ENCODE peak calls at places on chromosomes 13 and 19, in four cellular contexts. M, P, B and H are unnamed samples.
A peak's percentile ranks its signal among the peaks of the same experiment; 100 is the strongest.

GRCh38 chr13:108495686-108496363 is 133.6 kb upstream of the MYO16 start:
- DNase-seq in P (peak; percentile 6), M (no peak), B (no peak), H (no peak)

GRCh38 chr19:19280561-19280960 is 7.5 kb upstream of the TM6SF2 start:
- DNase-seq in B (no peak), M (no peak), P (no peak), H (no peak)

GRCh38 chr13:43664700-43665191 is 122.0 kb downstream of the ENOX1 start:
- DNase-seq in B (no peak), P (no peak), M (no peak), H (peak; percentile 60)

GRCh38 chr19:48393559-48394330 is at the start of gene GRIN2D:
- DNase-seq in M (no peak), B (peak; percentile 27), P (peak; percentile 18), H (no peak)

GRCh38 chr19:38519988-38520387 is 86.5 kb downstream of the RYR1 start:
- DNase-seq in P (no peak), B (no peak), M (no peak), H (no peak)

GRCh38 chr13:97276862-97277269 is 54.7 kb downstream of the MBNL2 start:
- DNase-seq in B (no peak), P (no peak), M (no peak), H (no peak)

GRCh38 chr19:30112171-30112570 is 170.1 kb downstream of the URI1 start:
- DNase-seq in M (no peak), B (no peak), P (no peak), H (no peak)

GRCh38 chr13:67443901-67444300 is 213.8 kb upstream of the PCDH9 start:
- DNase-seq in B (no peak), P (no peak), M (no peak), H (no peak)

GRCh38 chr19:49881672-49882394 is 4.3 kb downstream of the TBC1D17 start:
- DNase-seq in B (no peak), P (no peak), M (no peak), H (peak; percentile 22)